ENCODE peak calls at places on chromosomes 2 and 18, in ten cellular contexts. One of them, this sample, is unnamed.

GRCh38 chr2:198173864-198174263 is 369.5 kb downstream of the PLCL1 start:
- DNase-seq in esophagus muscularis mucosa: no peak
- DNase-seq in spleen: no peak
- DNase-seq in ovary: no peak
- DNase-seq in IMR-90: no peak
- DNase-seq in stomach: no peak
- DNase-seq in thyroid gland: no peak
- DNase-seq in A549: no peak
- DNase-seq in H54: no peak
- DNase-seq in HCT116: no peak
- DNase-seq in this sample: no peak

GRCh38 chr2:31141513-31141912 is 3.3 kb upstream of the GALNT14 start:
- DNase-seq in esophagus muscularis mucosa: no peak
- DNase-seq in spleen: no peak
- DNase-seq in ovary: no peak
- DNase-seq in IMR-90: no peak
- DNase-seq in stomach: no peak
- DNase-seq in thyroid gland: no peak
- DNase-seq in A549: no peak
- DNase-seq in H54: no peak
- DNase-seq in HCT116: no peak
- DNase-seq in this sample: no peak

GRCh38 chr18:36539674-36540073 is 242.2 kb downstream of the FHOD3 start:
- DNase-seq in esophagus muscularis mucosa: peak; percentile 19
- DNase-seq in spleen: no peak
- DNase-seq in ovary: no peak
- DNase-seq in IMR-90: peak; percentile 35
- DNase-seq in stomach: no peak
- DNase-seq in thyroid gland: no peak
- DNase-seq in A549: no peak
- DNase-seq in H54: no peak
- DNase-seq in HCT116: no peak
- DNase-seq in this sample: no peak

GRCh38 chr18:5851998-5852397 is 43.3 kb downstream of the TMEM200C start:
- DNase-seq in esophagus muscularis mucosa: no peak
- DNase-seq in spleen: no peak
- DNase-seq in ovary: no peak
- DNase-seq in IMR-90: no peak
- DNase-seq in stomach: no peak
- DNase-seq in thyroid gland: no peak
- DNase-seq in A549: no peak
- DNase-seq in H54: no peak
- DNase-seq in HCT116: no peak
- DNase-seq in this sample: no peak

GRCh38 chr2:134170269-134170668 is 83.6 kb upstream of the MGAT5 start:
- DNase-seq in esophagus muscularis mucosa: no peak
- DNase-seq in spleen: no peak
- DNase-seq in ovary: no peak
- DNase-seq in IMR-90: peak; percentile 48
- DNase-seq in stomach: no peak
- DNase-seq in thyroid gland: no peak
- DNase-seq in A549: no peak
- DNase-seq in H54: no peak
- DNase-seq in HCT116: no peak
- DNase-seq in this sample: no peak

GRCh38 chr2:195842932-195843331 is 185.9 kb downstream of the SLC39A10 start:
- DNase-seq in esophagus muscularis mucosa: no peak
- DNase-seq in spleen: no peak
- DNase-seq in ovary: no peak
- DNase-seq in IMR-90: no peak
- DNase-seq in stomach: no peak
- DNase-seq in thyroid gland: no peak
- DNase-seq in A549: no peak
- DNase-seq in H54: no peak
- DNase-seq in HCT116: no peak
- DNase-seq in this sample: no peak

GRCh38 chr2:236574000-236574399 is 4.4 kb downstream of the ACKR3 start:
- DNase-seq in esophagus muscularis mucosa: no peak
- DNase-seq in spleen: no peak
- DNase-seq in ovary: no peak
- DNase-seq in IMR-90: no peak
- DNase-seq in stomach: no peak
- DNase-seq in thyroid gland: no peak
- DNase-seq in A549: no peak
- DNase-seq in H54: no peak
- DNase-seq in HCT116: no peak
- DNase-seq in this sample: no peak

GRCh38 chr2:215921884-215922283 is 91.5 kb downstream of the MREG start:
- DNase-seq in esophagus muscularis mucosa: peak; percentile 55
- DNase-seq in spleen: no peak
- DNase-seq in ovary: no peak
- DNase-seq in IMR-90: peak; percentile 96
- DNase-seq in stomach: peak; percentile 50
- DNase-seq in thyroid gland: no peak
- DNase-seq in A549: peak; percentile 31
- DNase-seq in H54: no peak
- DNase-seq in HCT116: peak; percentile 16
- DNase-seq in this sample: no peak

GRCh38 chr2:45748239-45748638 is 96.8 kb downstream of the PRKCE start:
- DNase-seq in esophagus muscularis mucosa: no peak
- DNase-seq in spleen: no peak
- DNase-seq in ovary: no peak
- DNase-seq in IMR-90: peak; percentile 63
- DNase-seq in stomach: no peak
- DNase-seq in thyroid gland: no peak
- DNase-seq in A549: no peak
- DNase-seq in H54: no peak
- DNase-seq in HCT116: no peak
- DNase-seq in this sample: no peak

GRCh38 chr18:60232541-60232940 is 140.0 kb downstream of the MC4R start:
- DNase-seq in esophagus muscularis mucosa: no peak
- DNase-seq in spleen: no peak
- DNase-seq in ovary: no peak
- DNase-seq in IMR-90: peak; percentile 73
- DNase-seq in stomach: no peak
- DNase-seq in thyroid gland: no peak
- DNase-seq in A549: peak; percentile 15
- DNase-seq in H54: peak; percentile 1
- DNase-seq in HCT116: peak; percentile 52
- DNase-seq in this sample: no peak

GRCh38 chr18:9708057-9708881 is at the start of gene RAB31:
- DNase-seq in esophagus muscularis mucosa: no peak
- DNase-seq in spleen: peak; percentile 93
- DNase-seq in ovary: peak; percentile 90
- DNase-seq in IMR-90: peak; percentile 72
- DNase-seq in stomach: peak; percentile 64
- DNase-seq in thyroid gland: peak; percentile 86
- DNase-seq in A549: peak; percentile 44
- DNase-seq in H54: peak; percentile 78
- DNase-seq in HCT116: no peak
- DNase-seq in this sample: peak; percentile 90

GRCh38 chr2:157866202-157866601 is 9.9 kb downstream of the ACVR1 start:
- DNase-seq in esophagus muscularis mucosa: no peak
- DNase-seq in spleen: no peak
- DNase-seq in ovary: no peak
- DNase-seq in IMR-90: no peak
- DNase-seq in stomach: no peak
- DNase-seq in thyroid gland: peak; percentile 54
- DNase-seq in A549: no peak
- DNase-seq in H54: no peak
- DNase-seq in HCT116: no peak
- DNase-seq in this sample: no peak

GRCh38 chr2:168157926-168158325 is 89.5 kb downstream of the STK39 start:
- DNase-seq in esophagus muscularis mucosa: no peak
- DNase-seq in spleen: no peak
- DNase-seq in ovary: no peak
- DNase-seq in IMR-90: no peak
- DNase-seq in stomach: no peak
- DNase-seq in thyroid gland: no peak
- DNase-seq in A549: no peak
- DNase-seq in H54: no peak
- DNase-seq in HCT116: no peak
- DNase-seq in this sample: no peak

GRCh38 chr2:173149491-173149890 is 73.8 kb downstream of the MAP3K20 start:
- DNase-seq in esophagus muscularis mucosa: no peak
- DNase-seq in spleen: peak; percentile 76
- DNase-seq in ovary: no peak
- DNase-seq in IMR-90: no peak
- DNase-seq in stomach: no peak
- DNase-seq in thyroid gland: no peak
- DNase-seq in A549: no peak
- DNase-seq in H54: no peak
- DNase-seq in HCT116: no peak
- DNase-seq in this sample: no peak

GRCh38 chr2:158191076-158191566 is 89.4 kb downstream of the UPP2 start:
- DNase-seq in esophagus muscularis mucosa: no peak
- DNase-seq in spleen: no peak
- DNase-seq in ovary: no peak
- DNase-seq in IMR-90: no peak
- DNase-seq in stomach: no peak
- DNase-seq in thyroid gland: no peak
- DNase-seq in A549: no peak
- DNase-seq in H54: no peak
- DNase-seq in HCT116: peak; percentile 13
- DNase-seq in this sample: no peak

GRCh38 chr2:194819367-194819766 is 837.7 kb upstream of the SLC39A10 start:
- DNase-seq in esophagus muscularis mucosa: no peak
- DNase-seq in spleen: no peak
- DNase-seq in ovary: no peak
- DNase-seq in IMR-90: no peak
- DNase-seq in stomach: no peak
- DNase-seq in thyroid gland: no peak
- DNase-seq in A549: no peak
- DNase-seq in H54: no peak
- DNase-seq in HCT116: no peak
- DNase-seq in this sample: no peak

GRCh38 chr2:186129767-186130581 is 356.1 kb upstream of the ZC3H15 start:
- DNase-seq in esophagus muscularis mucosa: no peak
- DNase-seq in spleen: no peak
- DNase-seq in ovary: no peak
- DNase-seq in IMR-90: peak; percentile 40
- DNase-seq in stomach: no peak
- DNase-seq in thyroid gland: no peak
- DNase-seq in A549: peak; percentile 15
- DNase-seq in H54: peak; percentile 22
- DNase-seq in HCT116: peak; percentile 42
- DNase-seq in this sample: no peak

GRCh38 chr2:3606370-3607124 is 11.6 kb downstream of the COLEC11 start:
- DNase-seq in esophagus muscularis mucosa: peak; percentile 85
- DNase-seq in spleen: peak; percentile 75
- DNase-seq in ovary: no peak
- DNase-seq in IMR-90: no peak
- DNase-seq in stomach: peak; percentile 22
- DNase-seq in thyroid gland: no peak
- DNase-seq in A549: no peak
- DNase-seq in H54: no peak
- DNase-seq in HCT116: no peak
- DNase-seq in this sample: no peak

GRCh38 chr18:23585007-23585871 is 1.1 kb downstream of the NPC1 start:
- DNase-seq in esophagus muscularis mucosa: no peak
- DNase-seq in spleen: no peak
- DNase-seq in ovary: no peak
- DNase-seq in IMR-90: no peak
- DNase-seq in stomach: no peak
- DNase-seq in thyroid gland: peak; percentile 25
- DNase-seq in A549: peak; percentile 38
- DNase-seq in H54: no peak
- DNase-seq in HCT116: no peak
- DNase-seq in this sample: no peak
- TF ChIP-seq POLR2A in esophagus muscularis mucosa: no peak
- TF ChIP-seq POLR2A in spleen: no peak
- TF ChIP-seq POLR2A in ovary: no peak
- TF ChIP-seq POLR2A in IMR-90: no peak
- TF ChIP-seq POLR2A in stomach: no peak
- TF ChIP-seq POLR2A in thyroid gland: no peak
- TF ChIP-seq POLR2A in A549: no peak
- TF ChIP-seq POLR2A in H54: no peak
- TF ChIP-seq POLR2A in HCT116: no peak
- TF ChIP-seq POLR2A in this sample: no peak

GRCh38 chr18:6929370-6930102 is 188.1 kb downstream of the LAMA1 start:
- DNase-seq in esophagus muscularis mucosa: no peak
- DNase-seq in spleen: no peak
- DNase-seq in ovary: no peak
- DNase-seq in IMR-90: no peak
- DNase-seq in stomach: no peak
- DNase-seq in thyroid gland: no peak
- DNase-seq in A549: no peak
- DNase-seq in H54: no peak
- DNase-seq in HCT116: no peak
- DNase-seq in this sample: no peak
- TF ChIP-seq POLR2A in esophagus muscularis mucosa: no peak
- TF ChIP-seq POLR2A in spleen: no peak
- TF ChIP-seq POLR2A in ovary: no peak
- TF ChIP-seq POLR2A in IMR-90: no peak
- TF ChIP-seq POLR2A in stomach: no peak
- TF ChIP-seq POLR2A in thyroid gland: no peak
- TF ChIP-seq POLR2A in A549: no peak
- TF ChIP-seq POLR2A in H54: no peak
- TF ChIP-seq POLR2A in HCT116: no peak
- TF ChIP-seq POLR2A in this sample: no peak

GRCh38 chr2:73112913-73113633 is at the start of gene RAB11FIP5:
- DNase-seq in esophagus muscularis mucosa: no peak
- DNase-seq in spleen: peak; percentile 91
- DNase-seq in ovary: peak; percentile 87
- DNase-seq in IMR-90: peak; percentile 88
- DNase-seq in stomach: peak; percentile 85
- DNase-seq in thyroid gland: peak; percentile 76
- DNase-seq in A549: peak; percentile 81
- DNase-seq in H54: peak; percentile 79
- DNase-seq in HCT116: peak; percentile 23
- DNase-seq in this sample: peak; percentile 77
- TF ChIP-seq POLR2A in esophagus muscularis mucosa: peak; percentile 66
- TF ChIP-seq POLR2A in spleen: no peak
- TF ChIP-seq POLR2A in ovary: peak; percentile 26
- TF ChIP-seq POLR2A in IMR-90: peak; percentile 89
- TF ChIP-seq POLR2A in stomach: no peak
- TF ChIP-seq POLR2A in thyroid gland: peak; percentile 44
- TF ChIP-seq POLR2A in A549: peak; percentile 23
- TF ChIP-seq POLR2A in H54: peak; percentile 53
- TF ChIP-seq POLR2A in HCT116: no peak
- TF ChIP-seq POLR2A in this sample: peak; percentile 14

DNA sequence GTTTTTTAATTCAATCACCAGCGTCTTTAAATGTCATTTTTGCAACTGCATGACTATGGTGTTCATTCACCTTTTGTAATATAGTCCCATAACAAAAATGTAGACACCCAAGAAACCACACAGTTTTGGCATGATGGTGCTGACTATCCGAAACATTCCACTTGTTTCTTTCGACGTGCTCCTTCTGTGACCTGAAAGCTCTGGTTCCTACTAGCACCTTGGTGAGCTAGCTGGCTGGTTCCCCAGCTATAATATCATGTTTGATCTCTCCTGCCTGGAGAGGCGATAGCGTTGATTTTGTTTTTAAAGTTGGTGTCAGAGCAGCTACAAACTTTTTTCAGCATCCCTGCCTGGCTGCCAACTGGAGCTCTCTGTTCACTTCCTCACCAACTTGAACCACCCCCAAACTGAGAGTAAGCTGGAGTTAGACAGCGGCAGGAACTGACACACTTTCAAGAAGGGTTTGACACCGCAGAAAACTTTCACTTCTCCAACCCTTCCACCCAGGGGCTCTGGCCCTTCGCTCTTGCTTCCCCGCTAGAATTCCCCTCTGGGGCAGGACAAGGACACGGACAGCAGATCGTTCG is 1.1 kb downstream of the ATAD2B start:
- DNase-seq in esophagus muscularis mucosa: peak; percentile 94
- DNase-seq in spleen: no peak
- DNase-seq in ovary: no peak
- DNase-seq in IMR-90: peak; percentile 68
- DNase-seq in stomach: peak; percentile 52
- DNase-seq in thyroid gland: peak; percentile 71
- DNase-seq in A549: peak; percentile 45
- DNase-seq in H54: peak; percentile 40
- DNase-seq in HCT116: no peak
- DNase-seq in this sample: peak; percentile 53
- TF ChIP-seq POLR2A in esophagus muscularis mucosa: no peak
- TF ChIP-seq POLR2A in spleen: no peak
- TF ChIP-seq POLR2A in ovary: no peak
- TF ChIP-seq POLR2A in IMR-90: no peak
- TF ChIP-seq POLR2A in stomach: no peak
- TF ChIP-seq POLR2A in thyroid gland: peak; percentile 64
- TF ChIP-seq POLR2A in A549: no peak
- TF ChIP-seq POLR2A in H54: peak; percentile 18
- TF ChIP-seq POLR2A in HCT116: no peak
- TF ChIP-seq POLR2A in this sample: peak; percentile 24

This sample was measured in heart left ventricle.